ENCODE peak calls at places on chromosomes 4 and X, in five cellular contexts. P is Peyer's patch, A is tibial nerve, F is left lung, E is fibroblast of mammary gland. J is an unnamed sample.

GRCh38 chr4:4216668-4217067 is 10.1 kb downstream of the OTOP1 start:
- DNase-seq in F (no peak), A (no peak), P (no peak), E (peak; percentile 23), J (peak; percentile 27)

GRCh38 chr4:3253808-3254207 is 4.8 kb downstream of the MSANTD1 start:
- DNase-seq in A (peak; percentile 11), P (peak; percentile 25), E (no peak), F (peak; percentile 28), J (no peak)

GRCh38 chr4:133493776-133494175 is 344.7 kb downstream of the PCDH10 start:
- DNase-seq in F (no peak), P (no peak), A (no peak), E (no peak), J (no peak)

GRCh38 chr4:23085249-23085568 is 392.5 kb downstream of the GBA3 start:
- DNase-seq in F (no peak), A (no peak), E (no peak), P (no peak), J (no peak)

GRCh38 chr4:57104706-57105560 is 5.3 kb downstream of the IGFBP7 start:
- DNase-seq in P (no peak), A (no peak), E (no peak), F (no peak), J (peak; percentile 73)

GRCh38 chr4:119523399-119523798 is 105.2 kb downstream of the PDE5A start:
- DNase-seq in P (no peak), A (no peak), E (no peak), F (no peak), J (no peak)

GRCh38 chr4:156413411-156413985 is 459.8 kb upstream of the CTSO start:
- DNase-seq in E (no peak), F (no peak), P (no peak), A (no peak), J (no peak)

GRCh38 chrX:119398587-119398973 is 556 bp upstream of the SLC25A43 start:
- DNase-seq in P (peak; percentile 57), F (no peak), A (no peak), E (peak; percentile 26), J (peak; percentile 17)

GRCh38 chr4:169225058-169225751 is 45.6 kb downstream of the SH3RF1 start:
- DNase-seq in P (no peak), E (peak; percentile 98), A (no peak), F (no peak), J (peak; percentile 97)

GRCh38 chr4:108483077-108483476 is 137.3 kb upstream of the RPL34 start:
- DNase-seq in F (no peak), A (no peak), P (no peak), E (no peak), J (no peak)

GRCh38 chr4:142194905-142195304 is 558.5 kb downstream of the IL15 start:
- DNase-seq in F (no peak), P (no peak), E (peak; percentile 29), A (no peak), J (no peak)

GRCh38 chrX:19678941-19679340 is 163.6 kb upstream of the MAP3K15 start:
- DNase-seq in P (peak; percentile 72), E (no peak), F (no peak), A (no peak), J (no peak)

GRCh38 chr4:176838611-176839411 is 46.1 kb upstream of the VEGFC start:
- DNase-seq in A (no peak), P (no peak), F (no peak), E (peak; percentile 97), J (peak; percentile 59)

GRCh38 chr4:149999485-150000074 is 78.7 kb upstream of the DCLK2 start:
- DNase-seq in P (no peak), A (no peak), E (peak; percentile 80), F (no peak), J (peak; percentile 84)

GRCh38 chr4:2714071-2714770 is 41.9 kb downstream of the TNIP2 start:
- DNase-seq in F (peak; percentile 28), P (no peak), A (no peak), E (peak; percentile 74), J (peak; percentile 91)

GRCh38 chrX:67545772-67546495 is 2.1 kb downstream of the AR start:
- DNase-seq in P (no peak), A (no peak), E (peak; percentile 36), F (peak; percentile 38), J (peak; percentile 13)

GRCh38 chrX:19332983-19333382 is 10.7 kb upstream of the PDHA1 start:
- DNase-seq in E (peak; percentile 30), P (peak; percentile 51), F (no peak), A (no peak), J (peak; percentile 31)

GRCh38 chrX:136752796-136753195 is 27.9 kb downstream of the ARHGEF6 start:
- DNase-seq in A (no peak), P (no peak), F (no peak), E (peak; percentile 57), J (no peak)

GRCh38 chr4:37717575-37717974 is 31.4 kb upstream of the RELL1 start:
- DNase-seq in A (no peak), F (no peak), E (peak; percentile 93), P (no peak), J (peak; percentile 73)

GRCh38 chr4:182219400-182219799 is 23.8 kb upstream of the TENM3 start:
- DNase-seq in A (no peak), P (no peak), F (no peak), E (peak; percentile 44), J (peak; percentile 35)

GRCh38 chr4:107862658-107863057 is 37.9 kb downstream of the SGMS2 start:
- DNase-seq in A (no peak), F (peak; percentile 39), E (peak; percentile 86), P (peak; percentile 76), J (peak; percentile 87)

GRCh38 chr4:3168029-3168428 is 80.9 kb upstream of the MSANTD1 start:
- DNase-seq in A (no peak), E (peak; percentile 49), F (no peak), P (no peak), J (peak; percentile 33)

GRCh38 chr4:171067422-171067821 is 745.8 kb upstream of the GALNTL6 start:
- DNase-seq in F (no peak), P (no peak), E (peak; percentile 0), A (no peak), J (no peak)

GRCh38 chrX:7093305-7093704 is 54.2 kb upstream of the STS start:
- DNase-seq in P (no peak), E (no peak), A (no peak), F (no peak), J (no peak)

GRCh38 chr4:24195976-24196736 is 306.3 kb upstream of the PPARGC1A start:
- DNase-seq in P (no peak), E (no peak), F (no peak), A (no peak), J (no peak)

GRCh38 chr4:145891958-145892357 is 46.7 kb downstream of the ZNF827 start:
- DNase-seq in E (no peak), P (no peak), F (no peak), A (no peak), J (no peak)

GRCh38 chr4:98643760-98644159 is 14.7 kb downstream of the TSPAN5 start:
- DNase-seq in A (no peak), F (no peak), P (no peak), E (no peak), J (no peak)

GRCh38 chr4:112517911-112518310 is 1.9 kb upstream of the NEUROG2 start:
- DNase-seq in P (no peak), E (no peak), A (no peak), F (no peak), J (no peak)

GRCh38 chr4:112516076-112516385 is at the start of gene NEUROG2:
- DNase-seq in P (no peak), A (no peak), E (no peak), F (no peak), J (no peak)

GRCh38 chr4:112518675-112519074 is 2.7 kb upstream of the NEUROG2 start:
- DNase-seq in P (no peak), E (no peak), F (no peak), A (no peak), J (no peak)

GRCh38 chr4:112516401-112517066 is 554 bp upstream of the NEUROG2 start:
- DNase-seq in E (no peak), A (no peak), F (no peak), P (no peak), J (no peak)

DNA sequence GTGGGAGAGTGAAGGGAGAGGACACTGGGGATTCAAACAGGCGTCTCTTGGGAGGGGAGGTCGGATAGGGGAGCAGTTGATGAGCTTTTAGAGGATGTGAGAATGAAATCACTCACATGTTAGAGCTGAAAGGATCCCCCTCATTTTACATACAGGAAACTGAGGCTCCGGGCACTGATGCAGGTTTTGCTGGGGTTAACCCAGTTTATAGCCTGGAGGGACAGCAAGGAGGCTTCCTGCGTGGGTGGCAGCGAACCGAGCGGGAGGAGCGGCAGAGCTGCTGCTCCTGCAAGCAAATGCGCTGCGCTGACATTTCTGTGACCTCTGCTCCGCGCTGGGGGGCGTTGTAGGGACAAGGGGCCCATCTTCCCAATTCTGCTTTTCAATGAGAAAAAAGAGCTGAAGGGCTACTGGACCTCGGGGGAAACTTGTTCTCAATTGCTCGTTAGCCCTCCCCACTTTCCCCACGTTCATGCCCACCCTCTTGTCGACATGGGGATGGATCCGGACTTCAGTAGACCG is 1.1 kb upstream of the NEUROG2 start:
- DNase-seq in A (no peak), P (no peak), E (no peak), F (no peak), J (no peak)
- TF ChIP-seq CTCF in A (no peak), P (no peak), E (no peak), F (no peak), J (no peak)

DNA sequence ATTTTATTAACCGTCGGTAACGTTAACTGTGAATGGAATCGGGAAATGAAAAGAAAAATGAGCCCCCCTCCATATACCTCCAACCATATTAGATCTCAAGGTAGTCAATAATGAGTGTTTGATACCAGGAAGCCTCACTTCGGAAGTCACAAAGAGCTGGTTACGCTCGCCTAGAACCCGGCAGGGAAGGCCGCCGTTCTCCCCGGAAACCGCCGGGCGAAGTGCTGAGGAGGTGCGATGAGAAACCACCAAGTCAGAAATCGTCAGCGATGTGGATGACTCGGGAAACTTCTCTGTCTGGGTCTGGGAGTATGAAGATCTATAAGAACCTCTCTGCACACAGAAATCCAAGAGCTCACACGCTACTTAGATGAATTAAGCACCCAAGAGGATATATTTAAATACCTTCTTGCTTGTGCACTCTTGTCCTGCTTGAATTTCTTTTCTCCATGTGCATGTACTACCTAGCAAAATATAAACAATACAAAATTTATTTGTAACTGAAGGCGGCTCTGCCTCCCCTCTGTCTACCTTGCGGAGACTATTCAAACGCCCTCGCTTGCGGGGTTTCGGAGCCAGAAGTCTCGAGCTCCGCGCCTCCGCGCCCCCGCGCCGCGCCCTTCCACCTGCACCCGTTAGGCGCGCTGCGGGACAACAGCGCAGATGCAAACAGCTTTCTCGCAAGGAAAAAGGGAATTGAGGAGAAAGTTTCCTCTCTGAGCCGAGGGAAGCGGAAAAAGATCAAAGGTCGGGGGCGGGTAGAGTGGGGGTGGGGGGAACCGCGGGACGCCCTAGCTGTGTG is 17.8 kb downstream of the NKX6-1 start:
- DNase-seq in F (no peak), E (no peak), P (no peak), A (no peak), J (no peak)
- H3K4me3 ChIP-seq in F (no peak overlapping the region), E (no peak overlapping the region), P (no peak overlapping the region), A (no peak overlapping the region), J (no peak overlapping the region)

GRCh38 chr4:138938371-138938699 is 77.2 kb upstream of the NOCT start:
- DNase-seq in F (no peak), A (no peak), P (no peak), E (peak; percentile 63), J (peak; percentile 74)
- TF ChIP-seq CTCF in F (peak; percentile 39), A (peak; percentile 15), P (no peak), E (peak; percentile 49), J (peak; percentile 54)

DNA sequence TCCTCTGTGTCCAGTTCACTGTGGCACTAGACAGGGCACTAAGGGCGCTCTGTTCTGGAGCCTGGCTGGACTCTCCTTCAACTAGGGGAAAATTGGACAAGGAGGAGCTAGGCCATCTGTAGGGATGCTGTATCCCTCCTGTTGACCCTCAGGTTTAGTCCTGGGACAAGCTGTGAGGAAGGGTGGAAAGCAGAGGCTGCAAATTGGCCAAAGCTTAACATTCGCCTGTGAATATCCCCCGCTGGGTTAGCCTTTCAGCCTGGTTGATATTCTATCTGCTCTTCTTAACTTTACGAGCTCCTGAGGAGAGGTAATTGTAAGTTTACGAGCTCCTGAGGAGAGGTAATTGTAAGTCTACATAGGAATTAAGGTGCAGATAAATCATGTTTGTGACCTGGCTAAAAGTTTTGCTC is 64.3 kb upstream of the ENPEP start:
- DNase-seq in E (no peak), P (no peak), A (no peak), F (no peak), J (no peak)
- H3K4me3 ChIP-seq in E (no peak overlapping the region), P (no peak overlapping the region), A (no peak overlapping the region), F (no peak overlapping the region), J (no peak overlapping the region)

J was measured in fibroblast of pulmonary artery.